ENCODE peak calls at places on chromosomes 3 and 15, in eight cellular contexts. S is GM23338, G is HL-60, W is HepG2, O is choroid plexus epithelial cell, T is AG04449, F is A673, U is psoas muscle. V is an unnamed sample.

GRCh38 chr15:60390931-60391501 is 6.8 kb downstream of the ANXA2 start:
- DNase-seq in U (peak; percentile 56), T (no peak), F (peak; percentile 90), W (peak; percentile 88), O (peak; percentile 83), S (peak; percentile 61), G (no peak), V (peak; percentile 90)

GRCh38 chr3:172461530-172462138 is 13.4 kb upstream of the GHSR start:
- DNase-seq in F (peak; percentile 48), O (peak; percentile 53), T (no peak), U (no peak), S (peak; percentile 71), G (no peak), W (peak; percentile 34), V (peak; percentile 47)

GRCh38 chr3:46998121-46998851 is 18.8 kb downstream of the NBEAL2 start:
- DNase-seq in W (peak; percentile 47), O (peak; percentile 65), S (peak; percentile 93), F (peak; percentile 29), G (no peak), T (no peak), U (peak; percentile 77), V (peak; percentile 83)

GRCh38 chr15:37016287-37016686 is 84.1 kb downstream of the MEIS2 start:
- DNase-seq in S (no peak), W (no peak), G (no peak), F (no peak), T (no peak), O (peak; percentile 42), U (no peak), V (no peak)

GRCh38 chr15:40065166-40065565 is 26.2 kb upstream of the SRP14 start:
- DNase-seq in O (no peak), U (no peak), S (no peak), G (no peak), F (no peak), T (no peak), W (no peak), V (no peak)

GRCh38 chr3:168288511-168289268 is 193.0 kb upstream of the GOLIM4 start:
- DNase-seq in W (no peak), O (no peak), T (no peak), G (no peak), U (no peak), F (no peak), S (peak; percentile 14), V (no peak)

GRCh38 chr3:112415390-112415789 is 82.4 kb downstream of the CD200 start:
- DNase-seq in U (no peak), F (no peak), W (no peak), S (no peak), G (no peak), T (no peak), O (no peak), V (no peak)

GRCh38 chr3:197554562-197555280 is 1.0 kb downstream of the BDH1 start:
- DNase-seq in T (peak; percentile 71), W (no peak), U (peak; percentile 93), F (peak; percentile 99), O (peak; percentile 98), S (peak; percentile 99), G (peak; percentile 88), V (peak; percentile 97)

GRCh38 chr15:61974759-61975158 is 85.5 kb downstream of the VPS13C start:
- DNase-seq in F (no peak), G (no peak), W (no peak), S (no peak), U (no peak), O (no peak), T (no peak), V (peak; percentile 65)

GRCh38 chr3:14791343-14791945 is 27.3 kb upstream of the FGD5 start:
- DNase-seq in U (peak; percentile 70), G (peak; percentile 13), W (peak; percentile 46), F (peak; percentile 55), T (no peak), S (peak; percentile 91), O (peak; percentile 54), V (peak; percentile 64)

GRCh38 chr15:79779739-79780138 is 117.1 kb downstream of the MTHFS start:
- DNase-seq in U (no peak), O (no peak), G (no peak), W (no peak), T (no peak), S (no peak), F (no peak), V (no peak)

GRCh38 chr3:184741259-184741556 is 29.3 kb upstream of the MAGEF1 start:
- DNase-seq in F (no peak), W (no peak), S (no peak), O (no peak), G (no peak), U (no peak), T (no peak), V (peak; percentile 93)

GRCh38 chr3:134291300-134292254 is 40.9 kb upstream of the RYK start:
- DNase-seq in F (peak; percentile 47), S (no peak), U (peak; percentile 87), O (peak; percentile 96), G (no peak), T (peak; percentile 49), W (no peak), V (peak; percentile 58)

GRCh38 chr3:134281912-134282658 is 31.4 kb upstream of the RYK start:
- DNase-seq in T (no peak), F (no peak), U (no peak), S (peak; percentile 19), G (no peak), W (no peak), O (peak; percentile 56), V (no peak)

GRCh38 chr3:134284438-134284837 is 33.8 kb upstream of the RYK start:
- DNase-seq in O (no peak), W (no peak), S (no peak), T (no peak), G (no peak), U (no peak), F (no peak), V (no peak)

GRCh38 chr3:134282659-134283047 is 32.0 kb upstream of the RYK start:
- DNase-seq in G (no peak), W (no peak), U (no peak), O (no peak), F (no peak), T (no peak), S (no peak), V (no peak)

DNA sequence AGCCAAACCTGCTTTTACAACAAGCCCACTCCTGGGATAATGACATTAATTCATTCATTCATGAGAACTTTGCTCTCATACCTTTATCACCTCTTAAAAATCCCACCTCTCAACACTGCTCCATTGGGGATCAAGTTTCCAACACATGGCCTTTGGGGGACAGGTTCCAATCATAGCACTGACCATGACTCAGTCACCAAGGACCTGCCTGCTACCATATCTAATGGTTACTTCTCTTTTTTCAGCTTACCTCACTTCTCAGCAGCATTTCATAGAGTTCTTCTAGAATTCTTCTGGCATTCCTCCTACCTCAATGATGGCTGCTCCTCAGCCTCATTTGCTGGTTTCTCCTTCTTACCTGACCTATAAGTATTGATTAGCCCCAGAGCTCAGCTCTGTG is 36.9 kb upstream of the RYK start:
- DNase-seq in F (no peak), T (no peak), U (no peak), S (no peak), O (no peak), G (no peak), W (no peak), V (no peak)
- H3K4me3 ChIP-seq in F (no peak overlapping the region), T (no peak overlapping the region), U (no peak overlapping the region), S (no peak overlapping the region), O (no peak overlapping the region), G (no peak overlapping the region), W (no peak overlapping the region), V (no peak overlapping the region)

GRCh38 chr3:127052121-127052561 is 69.2 kb downstream of the PLXNA1 start:
- DNase-seq in O (no peak), G (no peak), T (no peak), S (no peak), F (no peak), W (no peak), U (peak; percentile 86), V (no peak)

GRCh38 chr3:127053979-127054378 is 71.1 kb downstream of the PLXNA1 start:
- DNase-seq in O (no peak), S (no peak), F (no peak), G (no peak), T (no peak), U (peak; percentile 14), W (no peak), V (peak; percentile 30)

GRCh38 chr3:127053450-127053849 is 70.5 kb downstream of the PLXNA1 start:
- DNase-seq in O (no peak), G (no peak), F (no peak), T (no peak), S (no peak), W (no peak), U (peak; percentile 30), V (no peak)

GRCh38 chr3:127050733-127051132 is 67.8 kb downstream of the PLXNA1 start:
- DNase-seq in T (no peak), S (no peak), W (no peak), O (no peak), U (peak; percentile 7), G (no peak), F (no peak), V (no peak)

DNA sequence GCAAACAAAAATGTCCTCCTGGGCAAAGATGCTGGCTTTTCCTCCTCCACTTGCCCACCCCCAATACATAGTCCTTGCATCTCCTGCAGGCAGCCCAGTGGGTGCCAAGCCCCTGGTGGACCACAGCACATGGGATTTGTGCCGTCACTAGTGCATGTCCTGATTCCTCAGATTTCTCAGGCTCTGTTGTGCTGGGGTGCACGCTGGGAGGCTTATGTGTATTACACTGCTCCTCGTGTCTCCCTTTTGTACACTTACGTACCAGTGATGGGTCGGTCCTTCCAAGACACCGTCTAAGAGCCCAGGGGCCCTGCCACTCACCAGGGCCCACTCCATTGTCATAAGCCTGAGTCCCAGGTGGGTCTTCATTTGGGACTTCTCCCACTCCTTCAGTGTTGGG is 70.1 kb downstream of the PLXNA1 start:
- DNase-seq in U (peak; percentile 1), W (no peak), G (no peak), F (no peak), T (no peak), O (no peak), S (no peak), V (no peak)
- TF ChIP-seq CTCF in U (no peak), W (no peak), G (no peak), F (no peak), T (no peak), O (no peak), S (no peak), V (no peak)

GRCh38 chr3:58082047-58082446 is 73.8 kb downstream of the FLNB start:
- DNase-seq in T (no peak), S (no peak), O (peak; percentile 79), U (no peak), G (no peak), W (no peak), F (no peak), V (no peak)
- H3K4me3 ChIP-seq in T (no peak overlapping the region), S (no peak overlapping the region), O (no peak overlapping the region), U (no peak overlapping the region), G (no peak overlapping the region), W (no peak overlapping the region), F (no peak overlapping the region), V (no peak overlapping the region)

DNA sequence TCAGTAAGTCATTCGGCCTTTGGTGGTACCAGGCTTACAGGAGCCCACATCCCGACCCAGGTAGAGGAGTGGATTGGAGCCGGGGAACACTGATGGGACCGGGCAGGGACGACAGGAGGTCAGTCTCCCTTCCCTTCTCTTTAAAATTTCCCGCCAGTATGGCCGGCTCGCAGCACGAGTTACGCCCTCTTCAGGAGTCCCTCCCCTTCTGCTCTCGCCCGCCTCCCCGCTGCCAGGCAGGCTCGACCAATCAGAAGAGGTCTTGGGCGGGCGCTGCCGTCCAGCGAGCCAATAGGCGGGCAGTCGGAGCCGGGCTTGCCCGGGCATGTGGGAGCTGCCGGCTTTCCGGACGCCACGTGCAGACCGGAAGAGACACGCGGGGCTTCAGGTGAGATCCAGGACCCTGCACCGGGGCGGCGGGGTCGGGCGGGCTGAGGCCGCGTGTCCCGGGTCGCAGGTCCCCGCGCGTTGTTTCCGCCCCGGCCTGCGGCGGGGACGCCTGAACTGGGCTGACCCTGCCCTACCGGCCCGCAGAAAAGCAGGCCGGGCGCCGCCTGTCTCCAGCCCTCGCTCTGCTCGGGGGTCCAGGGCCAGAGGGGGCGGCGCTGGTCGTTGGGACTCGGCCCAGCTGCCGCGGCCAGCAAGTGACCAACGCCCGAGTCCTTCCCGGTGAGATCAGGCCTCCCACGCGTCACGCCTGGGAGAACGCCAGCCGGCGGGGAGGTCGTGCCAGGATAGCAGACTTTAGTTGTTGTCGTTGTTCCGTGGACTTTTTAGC is at the start of gene AEN:
- DNase-seq in U (peak; percentile 96), G (peak; percentile 90), W (peak; percentile 92), O (peak; percentile 98), S (peak; percentile 97), F (peak; percentile 96), T (peak; percentile 76), V (peak; percentile 98)
- TF ChIP-seq CTCF in U (no peak), G (no peak), W (peak; percentile 26), O (no peak), S (no peak), F (no peak), T (no peak), V (no peak)